ENCODE peak calls at places on chromosomes 16 and 17, in eight cellular contexts. S is breast epithelium, Y is stomach, F is colonic mucosa, G is adrenal gland, L is esophagus squamous epithelium, N is fibroblast of lung, V is heart left ventricle. K is an unnamed sample. For H3K9me3, the result is how much of the 10 kb centered on the place peaks cover.

GRCh38 chr17:76481091-76481655 is 13.8 kb downstream of the AANAT start:
- DNase-seq in S (no peak), Y (no peak), F (no peak), G (peak), L (no peak), N (no peak), V (no peak), K (no peak)

GRCh38 chr17:59427425-59427921 is 96.0 kb downstream of the YPEL2 start:
- DNase-seq in S (no peak), Y (no peak), F (no peak), G (peak), L (no peak), N (peak), V (peak), K (no peak)

GRCh38 chr17:1067282-1067956 is 70.5 kb downstream of the TIMM22 start:
- DNase-seq in S (no peak), Y (peak), F (no peak), G (no peak), L (no peak), N (peak), V (peak), K (peak)

GRCh38 chr17:34671191-34671590 is 91.8 kb downstream of the TMEM132E start:
- DNase-seq in S (no peak), Y (no peak), F (no peak), G (no peak), L (no peak), N (no peak), V (no peak), K (no peak)

GRCh38 chr17:40564883-40565744 is at the start of gene CCR7:
- DNase-seq in S (no peak), Y (peak), F (no peak), G (no peak), L (no peak), N (no peak), V (no peak), K (no peak)

GRCh38 chr17:62791235-62792121 is 16.6 kb downstream of the MARCHF10 start:
- DNase-seq in S (no peak), Y (no peak), F (no peak), G (no peak), L (no peak), N (peak), V (no peak), K (no peak)

GRCh38 chr16:379183-379960 is 2.4 kb downstream of the PGAP6 start:
- DNase-seq in S (peak), Y (peak), F (peak), G (no peak), L (no peak), N (no peak), V (no peak), K (peak)

GRCh38 chr17:17751489-17751995 is 70.3 kb downstream of the RAI1 start:
- DNase-seq in S (no peak), Y (no peak), F (no peak), G (peak), L (no peak), N (no peak), V (no peak), K (no peak)

GRCh38 chr17:50948711-50949110 is 82.6 kb upstream of the TOB1 start:
- DNase-seq in S (no peak), Y (no peak), F (no peak), G (no peak), L (no peak), N (no peak), V (no peak), K (no peak)

GRCh38 chr16:11257131-11257938 is 1.3 kb upstream of the SOCS1 start:
- DNase-seq in S (peak), Y (peak), F (peak), G (peak), L (no peak), N (peak), V (peak), K (peak)

GRCh38 chr17:66687570-66688284 is 147.2 kb upstream of the CACNG5 start:
- DNase-seq in S (no peak), Y (peak), F (peak), G (no peak), L (no peak), N (no peak), V (no peak), K (no peak)

GRCh38 chr17:57406131-57406980 is 150.0 kb downstream of the MSI2 start:
- DNase-seq in S (peak), Y (no peak), F (peak), G (no peak), L (no peak), N (peak), V (no peak), K (peak)

GRCh38 chr17:32875904-32876413 is 965 bp downstream of the MYO1D start:
- DNase-seq in S (no peak), Y (no peak), F (no peak), G (no peak), L (no peak), N (peak), V (no peak), K (no peak)

GRCh38 chr17:8800656-8801055 is 1.5 kb upstream of the MFSD6L start:
- DNase-seq in S (no peak), Y (no peak), F (no peak), G (no peak), L (no peak), N (no peak), V (no peak), K (no peak)

GRCh38 chr17:57886020-57886419 is 36.2 kb upstream of the MRPS23 start:
- DNase-seq in S (no peak), Y (no peak), F (no peak), G (no peak), L (no peak), N (no peak), V (no peak), K (no peak)

DNA sequence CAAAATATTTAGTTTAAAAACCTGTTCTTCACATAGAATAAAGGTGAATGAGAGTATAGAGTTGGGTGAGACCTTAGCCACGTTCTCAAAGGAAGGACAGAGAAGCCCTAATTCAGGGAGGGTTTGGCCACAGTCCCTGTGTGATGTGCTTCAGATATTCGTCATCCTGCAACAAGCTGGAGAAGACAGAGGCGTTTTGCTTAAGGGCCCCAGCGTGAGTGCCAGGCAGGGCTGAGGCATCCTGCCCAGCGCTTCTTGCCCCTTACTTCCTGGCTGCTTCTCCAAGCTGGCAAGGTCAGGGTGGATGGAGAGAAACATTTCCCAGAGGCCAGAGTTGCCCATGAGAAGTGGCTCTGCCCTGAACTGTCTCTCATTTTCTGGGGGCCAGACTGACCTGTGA is 46.9 kb downstream of the AXIN2 start:
- DNase-seq in S (peak), Y (no peak), F (no peak), G (no peak), L (no peak), N (peak), V (no peak), K (no peak)
- H3K27ac ChIP-seq in S (peak), Y (no peak), F (no peak), G (no peak), L (no peak), N (no peak), V (no peak), K (no peak)

DNA sequence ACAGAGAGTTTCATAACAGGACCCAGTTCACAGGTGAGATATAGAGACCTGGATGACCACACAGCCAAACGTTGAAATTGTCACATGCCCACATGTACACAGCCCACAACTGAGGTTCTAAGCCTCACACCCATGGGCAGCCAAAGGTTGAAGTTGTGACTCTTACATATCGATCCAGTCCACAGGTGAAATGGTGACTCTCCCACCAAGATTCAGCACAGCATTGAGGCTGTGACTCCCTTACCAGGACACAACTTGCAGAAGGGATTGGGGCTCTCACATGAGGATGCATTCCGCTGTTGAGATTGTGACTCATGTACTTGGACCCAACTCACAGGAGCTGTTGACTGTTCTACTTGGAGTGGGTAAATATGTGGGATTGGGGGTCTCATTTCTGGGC is 1836.4 kb downstream of the TP53TG3F start:
- DNase-seq in S (no peak), Y (no peak), F (no peak), G (no peak), L (no peak), N (no peak), V (no peak), K (no peak)
- H3K9me3 ChIP-seq in S (under half), Y (under half), F (under half), G (under half), L (under half), N (under half), V (under half), K (under half)

GRCh38 chr17:10875984-10876555 is 38.2 kb upstream of the PIRT start:
- DNase-seq in S (no peak), Y (peak), F (peak), G (peak), L (no peak), N (peak), V (peak), K (peak)

GRCh38 chr17:10870651-10871050 is 32.8 kb upstream of the PIRT start:
- DNase-seq in S (no peak), Y (no peak), F (no peak), G (no peak), L (no peak), N (no peak), V (no peak), K (no peak)

GRCh38 chr17:10875411-10875810 is 37.5 kb upstream of the PIRT start:
- DNase-seq in S (no peak), Y (no peak), F (peak), G (peak), L (no peak), N (no peak), V (no peak), K (no peak)

GRCh38 chr17:10871914-10872313 is 34.0 kb upstream of the PIRT start:
- DNase-seq in S (no peak), Y (peak), F (peak), G (peak), L (no peak), N (no peak), V (no peak), K (peak)
- H3K27ac ChIP-seq in S (no peak), Y (no peak), F (no peak), G (no peak), L (no peak), N (no peak), V (no peak), K (no peak)

GRCh38 chr16:68577352-68577853 is 38.3 kb downstream of the ZFP90 start:
- DNase-seq in S (no peak), Y (no peak), F (no peak), G (no peak), L (no peak), N (no peak), V (no peak), K (no peak)
- H3K9me3 ChIP-seq in S (half or more), Y (half or more), F (under half), G (under half), L (under half), N (under half), V (under half), K (under half)

GRCh38 chr16:28985206-28985605 is 354 bp downstream of the LAT start:
- DNase-seq in S (no peak), Y (no peak), F (no peak), G (no peak), L (no peak), N (no peak), V (no peak), K (no peak)
- H3K27ac ChIP-seq in S (no peak), Y (peak), F (peak), G (no peak), L (no peak), N (no peak), V (no peak), K (no peak)

DNA sequence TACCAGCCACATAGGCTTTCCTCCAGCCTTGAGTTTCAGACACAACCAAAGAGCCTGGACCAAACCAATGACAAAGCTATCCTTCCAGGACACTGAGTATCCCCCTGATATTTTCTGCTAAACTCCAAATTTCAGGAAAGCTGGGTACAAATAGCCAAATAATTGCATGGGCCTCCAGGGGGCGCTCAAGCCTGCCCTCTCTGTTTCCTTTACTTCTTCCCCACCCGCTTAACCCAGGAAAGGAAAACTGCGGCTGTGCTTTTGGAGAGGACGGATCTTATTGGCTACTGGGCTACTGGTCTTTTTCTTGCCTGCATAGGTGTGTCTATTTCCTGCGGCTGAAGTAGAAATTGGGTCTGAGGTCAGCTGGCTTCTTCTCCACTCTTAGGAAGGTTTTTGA is 30.1 kb downstream of the GNGT2 start:
- DNase-seq in S (no peak), Y (peak), F (peak), G (peak), L (no peak), N (peak), V (peak), K (peak)
- H3K9me3 ChIP-seq in S (under half), Y (under half), F (under half), G (under half), L (under half), N (under half), V (under half), K (under half)

GRCh38 chr17:3639981-3640596 is 3.5 kb downstream of the CTNS start:
- DNase-seq in S (no peak), Y (peak), F (no peak), G (peak), L (no peak), N (peak), V (no peak), K (no peak)
- H3K27ac ChIP-seq in S (no peak), Y (peak), F (no peak), G (peak), L (no peak), N (no peak), V (peak), K (peak)

GRCh38 chr16:3305109-3306068 is at the start of the genes TIGD7 and ZNF75A:
- DNase-seq in S (peak), Y (peak), F (peak), G (peak), L (peak), N (peak), V (peak), K (peak)
- H3K9me3 ChIP-seq in S (half or more), Y (half or more), F (under half), G (under half), L (under half), N (under half), V (under half), K (under half)

DNA sequence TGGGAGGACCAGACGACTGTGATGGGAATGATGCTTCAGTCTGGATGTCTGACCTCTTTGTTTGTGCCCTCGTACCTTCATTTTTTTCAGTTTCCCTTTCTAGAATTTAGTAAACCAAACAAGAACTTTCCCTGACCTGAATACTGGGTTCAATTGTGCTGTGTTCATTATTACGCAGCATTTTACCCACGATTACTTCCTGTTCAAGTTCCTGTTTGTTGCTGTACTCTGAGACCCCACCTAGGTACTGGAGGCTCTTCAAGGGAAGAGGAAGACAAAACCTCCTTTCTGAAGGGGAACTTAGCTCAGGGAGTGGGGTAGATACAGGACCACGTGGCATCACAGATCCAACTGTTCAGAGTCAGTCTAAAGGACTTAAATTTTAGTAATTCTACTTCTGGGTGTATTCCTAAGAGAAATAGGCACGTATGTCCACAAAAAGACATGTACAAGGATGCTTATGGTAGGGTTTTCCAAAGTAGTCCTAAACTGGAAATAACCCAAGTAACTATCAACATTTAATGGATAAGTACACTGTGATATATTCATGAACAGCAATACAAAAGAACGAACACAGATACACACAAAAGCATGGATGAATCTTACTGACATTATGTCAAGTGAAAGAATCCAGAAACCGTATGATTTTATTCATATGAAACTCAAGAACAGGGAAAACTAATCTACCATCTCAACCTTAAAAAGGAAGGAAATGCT is 9.1 kb upstream of the PRKCB start:
- DNase-seq in S (no peak), Y (no peak), F (no peak), G (no peak), L (no peak), N (no peak), V (no peak), K (no peak)
- H3K27ac ChIP-seq in S (no peak), Y (peak), F (no peak), G (no peak), L (no peak), N (no peak), V (no peak), K (no peak)

GRCh38 chr17:71201639-71202038 is 919.2 kb upstream of the SOX9 start:
- DNase-seq in S (no peak), Y (no peak), F (no peak), G (no peak), L (no peak), N (no peak), V (no peak), K (no peak)
- H3K9me3 ChIP-seq in S (under half), Y (under half), F (under half), G (under half), L (under half), N (under half), V (under half), K (under half)